ENCODE peak calls at places on chromosomes 12 and 14, in nine cellular contexts. One of them, this sample, is unnamed. For H3K4me1, the result is how much of the 10 kb centered on the place peaks cover.

GRCh38 chr14:57656853-57657252 is 163.2 kb upstream of the CCDC198 start:
- DNase-seq in heart left ventricle: no peak
- DNase-seq in lower lobe of right lung: no peak
- DNase-seq in upper lobe of right lung: no peak
- DNase-seq in GM23338: no peak
- DNase-seq in A549: no peak
- DNase-seq in body of pancreas: no peak
- DNase-seq in heart right ventricle: no peak
- DNase-seq in gastrocnemius medialis: no peak
- DNase-seq in this sample: no peak

GRCh38 chr12:125988545-125988944 is 923.3 kb downstream of the AACS start:
- DNase-seq in heart left ventricle: no peak
- DNase-seq in lower lobe of right lung: no peak
- DNase-seq in upper lobe of right lung: no peak
- DNase-seq in GM23338: no peak
- DNase-seq in A549: no peak
- DNase-seq in body of pancreas: no peak
- DNase-seq in heart right ventricle: no peak
- DNase-seq in gastrocnemius medialis: no peak
- DNase-seq in this sample: no peak

GRCh38 chr14:72745546-72745945 is 148.4 kb downstream of the DPF3 start:
- DNase-seq in heart left ventricle: no peak
- DNase-seq in lower lobe of right lung: no peak
- DNase-seq in upper lobe of right lung: no peak
- DNase-seq in GM23338: no peak
- DNase-seq in A549: no peak
- DNase-seq in body of pancreas: no peak
- DNase-seq in heart right ventricle: no peak
- DNase-seq in gastrocnemius medialis: no peak
- DNase-seq in this sample: peak

GRCh38 chr12:51388826-51389225 is 2.4 kb downstream of the GALNT6 start:
- DNase-seq in heart left ventricle: no peak
- DNase-seq in lower lobe of right lung: no peak
- DNase-seq in upper lobe of right lung: no peak
- DNase-seq in GM23338: no peak
- DNase-seq in A549: no peak
- DNase-seq in body of pancreas: no peak
- DNase-seq in heart right ventricle: no peak
- DNase-seq in gastrocnemius medialis: no peak
- DNase-seq in this sample: peak

GRCh38 chr12:89980236-89980635 is 271.6 kb upstream of the ATP2B1 start:
- DNase-seq in heart left ventricle: no peak
- DNase-seq in lower lobe of right lung: no peak
- DNase-seq in upper lobe of right lung: no peak
- DNase-seq in GM23338: no peak
- DNase-seq in A549: peak
- DNase-seq in body of pancreas: peak
- DNase-seq in heart right ventricle: peak
- DNase-seq in gastrocnemius medialis: no peak
- DNase-seq in this sample: peak

GRCh38 chr12:51792417-51792816 is 56.1 kb downstream of the FIGNL2 start:
- DNase-seq in heart left ventricle: no peak
- DNase-seq in lower lobe of right lung: no peak
- DNase-seq in upper lobe of right lung: no peak
- DNase-seq in GM23338: peak
- DNase-seq in A549: no peak
- DNase-seq in body of pancreas: no peak
- DNase-seq in heart right ventricle: no peak
- DNase-seq in gastrocnemius medialis: no peak
- DNase-seq in this sample: no peak

GRCh38 chr12:98341021-98341420 is 174.4 kb upstream of the TMPO start:
- DNase-seq in heart left ventricle: no peak
- DNase-seq in lower lobe of right lung: no peak
- DNase-seq in upper lobe of right lung: no peak
- DNase-seq in GM23338: no peak
- DNase-seq in A549: no peak
- DNase-seq in body of pancreas: no peak
- DNase-seq in heart right ventricle: no peak
- DNase-seq in gastrocnemius medialis: no peak
- DNase-seq in this sample: no peak

GRCh38 chr14:74586681-74587362 is 25.2 kb downstream of the LTBP2 start:
- DNase-seq in heart left ventricle: peak
- DNase-seq in lower lobe of right lung: no peak
- DNase-seq in upper lobe of right lung: no peak
- DNase-seq in GM23338: no peak
- DNase-seq in A549: no peak
- DNase-seq in body of pancreas: no peak
- DNase-seq in heart right ventricle: no peak
- DNase-seq in gastrocnemius medialis: no peak
- DNase-seq in this sample: no peak

GRCh38 chr12:67649165-67650126 is 901 bp downstream of the DYRK2 start:
- DNase-seq in heart left ventricle: peak
- DNase-seq in lower lobe of right lung: peak
- DNase-seq in upper lobe of right lung: peak
- DNase-seq in GM23338: peak
- DNase-seq in A549: no peak
- DNase-seq in body of pancreas: peak
- DNase-seq in heart right ventricle: peak
- DNase-seq in gastrocnemius medialis: peak
- DNase-seq in this sample: no peak

GRCh38 chr12:45730842-45731336 is 1.4 kb downstream of the ARID2 start:
- DNase-seq in heart left ventricle: no peak
- DNase-seq in lower lobe of right lung: no peak
- DNase-seq in upper lobe of right lung: no peak
- DNase-seq in GM23338: no peak
- DNase-seq in A549: no peak
- DNase-seq in body of pancreas: peak
- DNase-seq in heart right ventricle: peak
- DNase-seq in gastrocnemius medialis: no peak
- DNase-seq in this sample: no peak

GRCh38 chr14:32252030-32252670 is 49.1 kb upstream of the RNU6-8 start:
- DNase-seq in heart left ventricle: no peak
- DNase-seq in lower lobe of right lung: no peak
- DNase-seq in upper lobe of right lung: no peak
- DNase-seq in GM23338: peak
- DNase-seq in A549: peak
- DNase-seq in body of pancreas: peak
- DNase-seq in heart right ventricle: peak
- DNase-seq in gastrocnemius medialis: peak
- DNase-seq in this sample: peak

GRCh38 chr14:92798811-92799210 is 4.7 kb downstream of the GOLGA5 start:
- DNase-seq in heart left ventricle: no peak
- DNase-seq in lower lobe of right lung: no peak
- DNase-seq in upper lobe of right lung: no peak
- DNase-seq in GM23338: no peak
- DNase-seq in A549: no peak
- DNase-seq in body of pancreas: no peak
- DNase-seq in heart right ventricle: no peak
- DNase-seq in gastrocnemius medialis: no peak
- DNase-seq in this sample: no peak
- H3K4me1 ChIP-seq in heart left ventricle: under half
- H3K4me1 ChIP-seq in lower lobe of right lung: under half
- H3K4me1 ChIP-seq in upper lobe of right lung: under half
- H3K4me1 ChIP-seq in GM23338: under half
- H3K4me1 ChIP-seq in A549: under half
- H3K4me1 ChIP-seq in body of pancreas: under half
- H3K4me1 ChIP-seq in heart right ventricle: under half
- H3K4me1 ChIP-seq in gastrocnemius medialis: under half
- H3K4me1 ChIP-seq in this sample: under half

GRCh38 chr12:117034691-117035090 is 64.5 kb downstream of the TESC start:
- DNase-seq in heart left ventricle: no peak
- DNase-seq in lower lobe of right lung: no peak
- DNase-seq in upper lobe of right lung: no peak
- DNase-seq in GM23338: no peak
- DNase-seq in A549: no peak
- DNase-seq in body of pancreas: no peak
- DNase-seq in heart right ventricle: no peak
- DNase-seq in gastrocnemius medialis: no peak
- DNase-seq in this sample: no peak

GRCh38 chr12:117034249-117034648 is 65.0 kb downstream of the TESC start:
- DNase-seq in heart left ventricle: no peak
- DNase-seq in lower lobe of right lung: no peak
- DNase-seq in upper lobe of right lung: no peak
- DNase-seq in GM23338: no peak
- DNase-seq in A549: no peak
- DNase-seq in body of pancreas: no peak
- DNase-seq in heart right ventricle: no peak
- DNase-seq in gastrocnemius medialis: no peak
- DNase-seq in this sample: no peak

GRCh38 chr12:117032593-117033381 is 66.4 kb downstream of the TESC start:
- DNase-seq in heart left ventricle: no peak
- DNase-seq in lower lobe of right lung: no peak
- DNase-seq in upper lobe of right lung: no peak
- DNase-seq in GM23338: peak
- DNase-seq in A549: no peak
- DNase-seq in body of pancreas: peak
- DNase-seq in heart right ventricle: no peak
- DNase-seq in gastrocnemius medialis: no peak
- DNase-seq in this sample: no peak

GRCh38 chr12:117031843-117032592 is 67.2 kb downstream of the TESC start:
- DNase-seq in heart left ventricle: no peak
- DNase-seq in lower lobe of right lung: no peak
- DNase-seq in upper lobe of right lung: no peak
- DNase-seq in GM23338: no peak
- DNase-seq in A549: no peak
- DNase-seq in body of pancreas: peak
- DNase-seq in heart right ventricle: no peak
- DNase-seq in gastrocnemius medialis: no peak
- DNase-seq in this sample: no peak

GRCh38 chr12:117033382-117034045 is 65.7 kb downstream of the TESC start:
- DNase-seq in heart left ventricle: no peak
- DNase-seq in lower lobe of right lung: no peak
- DNase-seq in upper lobe of right lung: no peak
- DNase-seq in GM23338: no peak
- DNase-seq in A549: no peak
- DNase-seq in body of pancreas: peak
- DNase-seq in heart right ventricle: no peak
- DNase-seq in gastrocnemius medialis: no peak
- DNase-seq in this sample: no peak
- H3K4me1 ChIP-seq in heart left ventricle: under half
- H3K4me1 ChIP-seq in lower lobe of right lung: under half
- H3K4me1 ChIP-seq in upper lobe of right lung: under half
- H3K4me1 ChIP-seq in GM23338: under half
- H3K4me1 ChIP-seq in A549: under half
- H3K4me1 ChIP-seq in body of pancreas: half or more
- H3K4me1 ChIP-seq in heart right ventricle: under half
- H3K4me1 ChIP-seq in gastrocnemius medialis: under half
- H3K4me1 ChIP-seq in this sample: under half

GRCh38 chr14:64994540-64994939 is 7.8 kb downstream of the FNTB start:
- DNase-seq in heart left ventricle: no peak
- DNase-seq in lower lobe of right lung: no peak
- DNase-seq in upper lobe of right lung: no peak
- DNase-seq in GM23338: no peak
- DNase-seq in A549: no peak
- DNase-seq in body of pancreas: no peak
- DNase-seq in heart right ventricle: no peak
- DNase-seq in gastrocnemius medialis: no peak
- DNase-seq in this sample: no peak

GRCh38 chr14:64995291-64995690 is 8.6 kb downstream of the FNTB start:
- DNase-seq in heart left ventricle: no peak
- DNase-seq in lower lobe of right lung: no peak
- DNase-seq in upper lobe of right lung: no peak
- DNase-seq in GM23338: no peak
- DNase-seq in A549: no peak
- DNase-seq in body of pancreas: no peak
- DNase-seq in heart right ventricle: no peak
- DNase-seq in gastrocnemius medialis: no peak
- DNase-seq in this sample: peak

GRCh38 chr14:64990939-64991338 is 4.2 kb downstream of the FNTB start:
- DNase-seq in heart left ventricle: no peak
- DNase-seq in lower lobe of right lung: no peak
- DNase-seq in upper lobe of right lung: no peak
- DNase-seq in GM23338: no peak
- DNase-seq in A549: no peak
- DNase-seq in body of pancreas: no peak
- DNase-seq in heart right ventricle: no peak
- DNase-seq in gastrocnemius medialis: no peak
- DNase-seq in this sample: no peak

GRCh38 chr14:64992328-64992885 is 5.7 kb downstream of the FNTB start:
- DNase-seq in heart left ventricle: no peak
- DNase-seq in lower lobe of right lung: peak
- DNase-seq in upper lobe of right lung: peak
- DNase-seq in GM23338: no peak
- DNase-seq in A549: no peak
- DNase-seq in body of pancreas: no peak
- DNase-seq in heart right ventricle: no peak
- DNase-seq in gastrocnemius medialis: no peak
- DNase-seq in this sample: no peak

GRCh38 chr14:64993263-64993662 is 6.6 kb downstream of the FNTB start:
- DNase-seq in heart left ventricle: no peak
- DNase-seq in lower lobe of right lung: no peak
- DNase-seq in upper lobe of right lung: no peak
- DNase-seq in GM23338: no peak
- DNase-seq in A549: no peak
- DNase-seq in body of pancreas: no peak
- DNase-seq in heart right ventricle: no peak
- DNase-seq in gastrocnemius medialis: no peak
- DNase-seq in this sample: peak
- H3K4me1 ChIP-seq in heart left ventricle: under half
- H3K4me1 ChIP-seq in lower lobe of right lung: under half
- H3K4me1 ChIP-seq in upper lobe of right lung: under half
- H3K4me1 ChIP-seq in GM23338: under half
- H3K4me1 ChIP-seq in A549: under half
- H3K4me1 ChIP-seq in body of pancreas: under half
- H3K4me1 ChIP-seq in heart right ventricle: under half
- H3K4me1 ChIP-seq in gastrocnemius medialis: under half
- H3K4me1 ChIP-seq in this sample: under half

DNA sequence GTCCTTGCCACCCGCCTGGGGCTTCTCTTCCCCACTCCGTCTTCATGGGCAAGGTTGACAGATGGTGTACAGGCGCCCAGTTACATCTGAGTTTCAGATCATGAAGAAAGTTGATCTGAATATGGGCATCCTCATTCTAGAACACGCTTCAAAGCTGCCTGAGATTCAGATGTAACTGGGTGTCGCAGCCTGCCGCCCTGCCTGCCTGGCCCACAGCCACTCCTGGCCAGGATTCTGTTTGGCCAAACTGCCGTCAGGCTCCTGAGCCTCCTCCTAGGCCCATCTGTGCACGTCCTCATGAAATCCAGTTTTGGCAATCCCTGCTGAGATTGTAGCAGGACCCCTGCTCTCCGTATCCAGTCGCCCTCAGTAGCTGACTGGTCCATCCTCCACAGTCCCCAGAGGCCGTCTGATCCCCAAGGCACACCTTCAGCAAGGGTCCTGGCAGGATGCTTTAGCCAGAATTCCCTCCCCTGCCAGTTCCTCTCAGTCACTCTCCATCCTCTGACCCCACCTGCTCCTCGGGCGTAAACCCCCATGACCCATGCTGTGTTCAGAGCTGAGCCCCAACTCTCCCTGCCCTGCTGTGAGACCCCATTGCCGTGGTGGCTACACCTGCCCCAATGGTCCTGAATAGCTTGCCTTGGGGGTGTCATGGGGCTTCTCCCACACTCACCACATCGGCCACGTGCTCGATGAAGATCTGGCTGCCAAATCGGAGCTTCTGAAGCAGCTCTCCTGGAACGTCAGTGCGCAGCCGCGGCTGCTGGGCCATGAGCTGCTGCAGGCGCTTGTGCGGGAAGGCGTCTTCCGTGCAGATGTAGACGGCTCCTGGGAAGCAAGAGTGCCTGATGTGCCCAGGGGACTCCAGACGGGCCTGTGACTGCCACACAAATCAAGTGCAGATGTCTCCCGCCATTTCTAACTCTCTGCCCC is 12.5 kb downstream of the XRCC3 start:
- DNase-seq in heart left ventricle: peak
- DNase-seq in lower lobe of right lung: no peak
- DNase-seq in upper lobe of right lung: no peak
- DNase-seq in GM23338: no peak
- DNase-seq in A549: no peak
- DNase-seq in body of pancreas: no peak
- DNase-seq in heart right ventricle: no peak
- DNase-seq in gastrocnemius medialis: no peak
- DNase-seq in this sample: no peak
- H3K4me1 ChIP-seq in heart left ventricle: under half
- H3K4me1 ChIP-seq in lower lobe of right lung: under half
- H3K4me1 ChIP-seq in upper lobe of right lung: under half
- H3K4me1 ChIP-seq in GM23338: under half
- H3K4me1 ChIP-seq in A549: under half
- H3K4me1 ChIP-seq in body of pancreas: under half
- H3K4me1 ChIP-seq in heart right ventricle: half or more
- H3K4me1 ChIP-seq in gastrocnemius medialis: under half
- H3K4me1 ChIP-seq in this sample: under half